ENCODE peak calls at places on chromosomes 6 and 20, in five cellular contexts. U is Calu3, N is fibroblast of the aortic adventitia, K is spleen, L is mucosa of descending colon. H is an unnamed sample.

GRCh38 chr6:152161501-152161900 is 354.0 kb downstream of the ESR1 start:
- DNase-seq in N (peak), L (no peak), U (no peak), K (no peak), H (no peak)

GRCh38 chr6:140566706-140567330 is 1192.4 kb upstream of the CITED2 start:
- DNase-seq in U (no peak), L (no peak), K (no peak), N (peak), H (no peak)

GRCh38 chr6:10316327-10316726 is 98.5 kb downstream of the TFAP2A start:
- DNase-seq in K (no peak), U (peak), L (no peak), N (peak), H (no peak)

GRCh38 chr6:125747589-125748533 is 1.6 kb upstream of the HEY2 start:
- DNase-seq in N (no peak), U (peak), K (peak), L (peak), H (peak)

GRCh38 chr6:78523622-78524021 is 343.7 kb upstream of the IRAK1BP1 start:
- DNase-seq in L (no peak), K (no peak), N (no peak), U (no peak), H (no peak)

GRCh38 chr20:32368930-32369329 is 10.8 kb downstream of the ASXL1 start:
- DNase-seq in U (peak), L (no peak), N (peak), K (no peak), H (no peak)

GRCh38 chr6:124158024-124158423 is 354.4 kb downstream of the NKAIN2 start:
- DNase-seq in L (no peak), K (no peak), U (no peak), N (no peak), H (no peak)

GRCh38 chr20:58251979-58252591 is 23.6 kb upstream of the ANKRD60 start:
- DNase-seq in K (no peak), L (no peak), N (peak), U (peak), H (no peak)

GRCh38 chr20:49914310-49915117 is 815 bp downstream of the SPATA2 start:
- DNase-seq in N (no peak), L (no peak), U (no peak), K (no peak), H (no peak)

GRCh38 chr6:41367700-41368099 is 32.3 kb downstream of the NCR2 start:
- DNase-seq in K (no peak), U (peak), L (no peak), N (peak), H (no peak)

GRCh38 chr6:162125659-162126058 is 601.9 kb downstream of the PRKN start:
- DNase-seq in L (no peak), K (no peak), N (no peak), U (no peak), H (no peak)

GRCh38 chr6:157669747-157670216 is 153.3 kb upstream of the SNX9 start:
- DNase-seq in U (peak), K (peak), N (peak), L (peak), H (peak)
- TF ChIP-seq CTCF in U (no peak), K (peak), N (peak), L (no peak), H (no peak)

GRCh38 chr20:63691711-63692435 is 4.6 kb upstream of the TNFRSF6B start:
- DNase-seq in L (peak), U (no peak), N (no peak), K (peak), H (peak)

GRCh38 chr20:63693975-63694595 is 2.4 kb upstream of the TNFRSF6B start:
- DNase-seq in L (no peak), N (no peak), K (peak), U (no peak), H (no peak)

GRCh38 chr20:63690898-63691710 is 5.3 kb upstream of the TNFRSF6B start:
- DNase-seq in K (peak), L (peak), U (no peak), N (no peak), H (no peak)

GRCh38 chr20:63693079-63693974 is 3.1 kb upstream of the TNFRSF6B start:
- DNase-seq in U (no peak), K (peak), L (peak), N (no peak), H (no peak)

DNA sequence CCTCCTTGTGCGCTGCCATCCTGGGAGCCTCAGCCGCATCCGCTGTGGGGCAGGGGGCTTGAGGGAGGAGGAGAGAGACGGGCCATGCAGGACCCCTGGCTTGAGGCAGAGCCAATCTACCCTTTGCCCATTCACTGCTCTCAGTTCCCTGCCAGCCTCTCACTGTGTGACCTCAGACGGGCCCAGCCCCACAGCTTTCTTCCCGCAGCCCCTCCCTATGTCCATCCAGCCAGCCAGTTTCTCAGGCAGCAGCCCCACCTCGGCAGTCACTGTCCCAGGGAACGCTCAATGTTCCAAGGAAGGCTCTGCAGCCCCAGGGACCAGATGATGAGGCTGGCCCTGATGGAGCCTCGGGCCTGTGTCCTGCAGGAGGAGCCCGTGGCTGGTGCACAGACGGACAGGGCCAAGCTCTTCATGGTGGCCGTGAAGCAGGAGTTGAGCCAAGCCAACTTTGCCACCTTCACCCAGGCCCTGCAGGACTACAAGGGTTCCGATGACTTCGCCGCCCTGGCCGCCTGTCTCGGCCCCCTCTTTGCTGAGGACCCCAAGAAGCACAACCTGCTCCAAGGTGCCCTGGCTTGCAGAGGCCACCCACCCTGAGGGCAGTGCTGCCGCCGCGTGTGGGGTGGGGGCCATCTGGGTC is 3.9 kb upstream of the TNFRSF6B start:
- DNase-seq in N (peak), K (peak), U (peak), L (peak), H (peak)
- TF ChIP-seq CTCF in N (peak), K (no peak), U (no peak), L (no peak), H (no peak)

DNA sequence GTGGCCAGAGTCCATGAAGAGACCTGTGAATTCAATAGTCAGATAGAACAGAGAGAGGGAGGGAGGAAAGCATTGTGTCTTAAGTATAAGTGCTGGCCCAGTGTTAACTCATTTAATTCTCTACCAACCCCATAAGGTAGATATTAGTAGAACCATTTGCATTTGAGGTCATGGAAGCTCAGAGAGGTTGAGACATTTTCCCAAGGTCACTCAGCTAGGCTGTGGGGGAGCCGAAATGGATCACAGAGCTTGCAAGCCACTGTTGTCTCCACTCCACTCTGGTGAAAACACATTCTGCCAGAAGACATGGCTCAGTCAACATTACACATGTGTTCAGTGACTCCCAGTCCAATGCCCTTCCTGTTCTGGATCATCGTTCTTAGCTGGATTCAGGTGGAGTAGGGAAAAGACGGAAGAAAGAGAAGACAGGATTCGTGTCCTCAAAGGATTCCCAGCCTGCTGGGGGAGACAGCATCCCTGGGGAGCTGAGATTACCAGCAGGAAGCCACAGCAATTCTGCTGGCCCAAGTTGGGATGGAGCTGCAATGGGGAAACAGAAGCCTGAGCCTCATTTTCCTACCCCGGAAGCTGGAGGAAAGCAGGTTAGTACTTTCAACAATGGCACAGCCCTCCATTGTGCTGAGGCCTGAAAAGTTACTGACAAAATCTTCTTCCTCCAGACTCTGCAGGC is 27.0 kb upstream of the MDGA1 start:
- DNase-seq in K (no peak), U (no peak), N (no peak), L (no peak), H (no peak)
- TF ChIP-seq CTCF in K (no peak), U (no peak), N (no peak), L (no peak), H (no peak)

GRCh38 chr6:31008165-31008564 is 2.1 kb upstream of the MUC22 start:
- DNase-seq in L (no peak), K (no peak), U (peak), N (no peak), H (no peak)
- TF ChIP-seq CTCF in L (no peak), K (no peak), U (peak), N (no peak), H (no peak)

GRCh38 chr6:43532201-43532600 is 15.3 kb downstream of the POLR1C start:
- DNase-seq in K (no peak), L (no peak), U (no peak), N (no peak), H (no peak)
- TF ChIP-seq CTCF in K (no peak), L (no peak), U (no peak), N (no peak), H (no peak)

GRCh38 chr20:48704761-48705160 is 123.0 kb downstream of the PREX1 start:
- DNase-seq in N (no peak), L (no peak), K (peak), U (no peak), H (no peak)
- TF ChIP-seq CTCF in N (no peak), L (no peak), K (no peak), U (no peak), H (no peak)

GRCh38 chr6:142845624-142846458 is 99.1 kb downstream of the HIVEP2 start:
- DNase-seq in K (peak), U (peak), L (peak), N (peak), H (peak)
- TF ChIP-seq CTCF in K (no peak), U (no peak), L (no peak), N (no peak), H (peak)

DNA sequence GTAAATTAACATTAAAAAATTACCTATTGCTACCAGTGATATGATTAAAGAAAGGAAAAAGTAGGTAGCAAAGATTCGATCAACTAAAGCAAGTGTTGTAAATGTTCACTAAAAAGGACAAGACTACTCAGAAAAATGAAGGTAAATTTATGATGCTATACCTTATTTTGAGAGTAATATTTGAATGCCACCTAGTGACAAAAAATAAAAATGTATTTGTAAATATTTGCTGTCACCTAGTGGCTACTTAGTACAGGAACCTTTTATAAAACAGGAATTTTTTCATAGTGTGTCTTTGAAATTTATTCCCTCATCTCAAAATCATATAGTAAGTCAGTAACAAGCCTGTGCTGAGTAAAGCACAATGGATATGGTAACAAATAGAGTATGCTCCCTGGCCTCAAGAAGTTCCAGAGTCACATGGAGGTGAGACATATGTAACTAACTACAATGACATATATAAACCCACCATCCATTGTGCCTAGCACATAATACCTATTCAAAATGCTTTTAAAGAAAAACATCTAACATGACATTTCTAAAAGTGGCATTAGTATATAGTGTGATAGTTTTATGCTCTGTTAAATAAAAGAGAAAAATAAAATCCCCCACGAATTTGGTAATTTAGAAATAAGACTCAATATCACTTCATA is 193.1 kb upstream of the SIM1 start:
- DNase-seq in N (peak), K (no peak), L (no peak), U (no peak), H (no peak)
- TF ChIP-seq CTCF in N (peak), K (peak), L (no peak), U (peak), H (peak)

H was measured in lower lobe of right lung.